ENCODE peak calls at places on chromosomes 6 and 20, in ten cellular contexts. Q, Z, W, Y, N, O, V, J, K and U are unnamed samples.

GRCh38 chr20:22918286-22918983 is 116.7 kb upstream of the SSTR4 start:
- DNase-seq in Q (no peak), Z (no peak), W (no peak), Y (no peak), N (no peak), O (no peak), V (no peak), J (no peak), K (no peak), U (no peak)

GRCh38 chr6:70108230-70108629 is 194.7 kb downstream of the COL9A1 start:
- DNase-seq in Q (no peak), Z (no peak), W (peak; percentile 48), Y (no peak), N (peak; percentile 30), O (no peak), V (peak; percentile 8), J (peak; percentile 52), K (peak; percentile 41), U (peak; percentile 37)

GRCh38 chr6:43523282-43523681 is 6.4 kb downstream of the POLR1C start:
- DNase-seq in Q (no peak), Z (no peak), W (no peak), Y (no peak), N (no peak), O (no peak), V (no peak), J (no peak), K (no peak), U (no peak)

GRCh38 chr6:82220167-82220566 is 27.4 kb downstream of the IBTK start:
- DNase-seq in Q (no peak), Z (no peak), W (no peak), Y (no peak), N (no peak), O (no peak), V (no peak), J (no peak), K (no peak), U (no peak)

GRCh38 chr20:53839423-53840176 is 230.8 kb downstream of the BCAS1 start:
- DNase-seq in Q (peak; percentile 65), Z (peak; percentile 43), W (no peak), Y (peak; percentile 26), N (no peak), O (no peak), V (no peak), J (peak; percentile 95), K (no peak), U (no peak)

GRCh38 chr20:3823881-3824280 is 3.5 kb downstream of the AP5S1 start:
- DNase-seq in Q (no peak), Z (no peak), W (no peak), Y (no peak), N (no peak), O (no peak), V (no peak), J (no peak), K (no peak), U (no peak)

GRCh38 chr6:158185729-158186456 is 17.7 kb downstream of the GTF2H5 start:
- DNase-seq in Q (no peak), Z (no peak), W (peak; percentile 68), Y (no peak), N (peak; percentile 18), O (no peak), V (no peak), J (no peak), K (no peak), U (no peak)

GRCh38 chr20:63980317-63980805 is 571 bp upstream of the PRPF6 start:
- DNase-seq in Q (no peak), Z (no peak), W (peak; percentile 58), Y (no peak), N (peak; percentile 91), O (no peak), V (no peak), J (peak; percentile 77), K (peak; percentile 10), U (peak; percentile 66)

GRCh38 chr6:159762681-159763293 is 942 bp downstream of the ACAT2 start:
- DNase-seq in Q (no peak), Z (no peak), W (no peak), Y (peak; percentile 22), N (peak; percentile 14), O (no peak), V (no peak), J (peak; percentile 52), K (no peak), U (peak; percentile 30)

DNA sequence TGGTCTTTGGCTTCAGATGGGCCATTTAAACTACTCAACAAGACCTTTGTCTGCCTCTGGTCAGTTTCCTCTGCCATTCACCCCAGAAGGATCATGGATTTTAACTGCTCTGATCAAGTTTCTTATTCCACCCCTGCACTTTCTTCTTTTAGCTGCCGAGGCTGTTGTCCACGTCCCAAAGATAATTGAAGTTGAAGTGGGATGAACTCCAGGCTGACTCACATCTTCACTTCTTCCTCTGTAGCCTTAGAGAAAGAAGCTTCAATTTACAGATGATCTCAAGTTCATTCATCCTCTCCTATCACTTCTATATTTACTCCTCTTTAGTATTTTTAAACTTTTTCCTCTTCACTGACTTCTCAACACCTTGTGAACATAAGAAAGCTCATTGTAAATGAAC is 651.6 kb downstream of the UTRN start:
- DNase-seq in Q (no peak), Z (no peak), W (peak; percentile 50), Y (no peak), N (no peak), O (no peak), V (no peak), J (no peak), K (no peak), U (no peak)
- TF ChIP-seq CTCF in Q (no peak), Z (no peak), W (no peak), Y (no peak), N (no peak), O (no peak), V (no peak), J (no peak), K (no peak), U (no peak)

DNA sequence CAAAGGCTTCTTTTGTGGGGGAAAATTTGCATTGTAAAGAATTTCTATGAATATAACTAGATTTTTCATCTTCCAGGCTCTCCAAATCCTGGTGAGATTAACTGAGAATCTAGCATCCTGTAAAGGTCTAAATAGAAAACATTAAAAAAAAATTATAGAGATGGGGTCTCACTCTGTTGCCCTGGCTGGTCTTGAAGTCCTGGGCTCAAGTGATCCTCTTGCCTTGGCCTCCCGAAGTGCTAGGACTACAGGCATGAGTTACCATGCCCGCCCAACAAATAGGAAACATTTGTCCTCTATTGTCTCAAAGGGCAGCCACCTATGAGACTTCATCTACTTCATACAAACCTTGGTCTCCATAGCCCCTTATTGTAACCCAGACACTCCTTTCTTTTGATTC is 25.2 kb upstream of the NCOA3 start:
- DNase-seq in Q (no peak), Z (no peak), W (no peak), Y (no peak), N (no peak), O (no peak), V (no peak), J (no peak), K (no peak), U (no peak)
- TF ChIP-seq CTCF in Q (no peak), Z (no peak), W (no peak), Y (no peak), N (no peak), O (no peak), V (no peak), J (no peak), K (no peak), U (no peak)

GRCh38 chr6:105495515-105495914 is 92.6 kb upstream of the PREP start:
- DNase-seq in Q (no peak), Z (no peak), W (no peak), Y (no peak), N (no peak), O (no peak), V (no peak), J (peak; percentile 70), K (no peak), U (peak; percentile 19)

GRCh38 chr6:105493776-105494175 is 90.9 kb upstream of the PREP start:
- DNase-seq in Q (no peak), Z (no peak), W (no peak), Y (no peak), N (no peak), O (no peak), V (no peak), J (peak; percentile 24), K (no peak), U (no peak)

GRCh38 chr6:105489213-105489525 is 86.3 kb upstream of the PREP start:
- DNase-seq in Q (no peak), Z (no peak), W (no peak), Y (no peak), N (no peak), O (no peak), V (no peak), J (no peak), K (no peak), U (no peak)

GRCh38 chr6:105494688-105495087 is 91.8 kb upstream of the PREP start:
- DNase-seq in Q (no peak), Z (no peak), W (no peak), Y (no peak), N (no peak), O (no peak), V (no peak), J (no peak), K (no peak), U (no peak)

DNA sequence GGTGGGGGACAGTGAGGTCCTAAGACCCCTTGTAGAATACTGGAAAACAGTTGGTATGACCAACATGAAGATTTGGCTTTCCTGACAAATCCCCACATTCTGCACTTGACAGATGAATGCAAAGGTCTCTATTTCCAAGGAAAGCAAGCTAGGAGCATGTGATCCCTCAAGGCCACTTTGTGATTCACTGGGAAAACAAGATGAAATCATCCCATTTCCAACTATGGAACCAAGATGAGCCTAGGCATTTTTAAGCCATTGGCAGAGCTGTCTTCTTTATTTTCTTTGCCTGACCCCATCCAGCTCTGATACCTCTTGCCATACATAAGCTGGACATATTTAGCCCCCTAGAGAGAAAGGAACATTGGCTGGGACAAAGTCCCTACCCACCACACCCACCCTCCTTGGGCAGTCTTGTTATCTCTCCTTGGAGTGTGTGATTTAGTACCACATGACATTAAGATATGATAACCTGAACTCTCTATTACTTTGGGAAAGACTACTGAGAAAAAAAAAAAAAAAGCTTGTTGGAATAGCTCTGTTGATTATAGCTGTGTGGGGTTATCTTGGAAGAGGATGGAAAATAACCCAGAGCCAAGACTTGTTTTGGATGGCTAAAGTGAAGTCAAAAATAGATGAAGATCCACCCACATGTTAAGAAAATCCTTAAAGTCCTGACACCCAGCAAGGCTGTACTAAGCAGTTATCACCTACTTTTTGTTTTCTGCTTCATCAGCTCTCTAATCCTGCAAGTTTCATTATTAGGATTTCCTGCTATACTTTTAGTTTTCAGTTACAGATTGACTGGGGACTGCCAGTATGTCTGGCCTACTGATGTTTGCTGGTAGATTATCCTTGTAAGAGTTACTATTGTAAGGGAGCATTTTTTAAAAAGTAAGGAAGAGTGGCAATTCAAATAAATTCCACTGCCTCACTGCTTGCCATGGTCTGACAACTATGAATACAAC is 90.1 kb upstream of the PREP start:
- DNase-seq in Q (no peak), Z (no peak), W (peak; percentile 30), Y (no peak), N (no peak), O (no peak), V (no peak), J (peak; percentile 66), K (no peak), U (peak; percentile 29)
- TF ChIP-seq CTCF in Q (no peak), Z (no peak), W (no peak), Y (no peak), N (no peak), O (no peak), V (no peak), J (no peak), K (no peak), U (no peak)

DNA sequence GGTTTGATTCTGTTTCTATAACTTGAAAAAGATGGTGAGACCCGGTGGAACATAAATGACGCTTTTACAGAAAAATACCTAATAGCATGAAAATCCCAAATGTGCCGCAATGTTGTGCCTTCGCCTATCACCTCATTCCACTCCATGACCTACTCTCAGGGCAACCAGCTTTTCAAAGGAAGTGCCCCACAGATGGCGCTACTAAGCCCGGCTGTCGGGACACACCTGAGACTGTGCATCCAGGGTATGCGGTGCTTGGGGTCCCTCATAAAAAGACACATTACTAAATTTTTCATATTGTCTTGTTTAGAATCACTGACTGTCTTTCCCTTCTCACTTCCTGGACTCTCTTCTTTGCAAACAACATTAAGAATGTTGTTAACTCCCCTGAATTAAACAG is 145.5 kb upstream of the RPS6KA2 start:
- DNase-seq in Q (no peak), Z (no peak), W (no peak), Y (no peak), N (peak; percentile 26), O (no peak), V (peak; percentile 50), J (no peak), K (no peak), U (no peak)
- TF ChIP-seq CTCF in Q (no peak), Z (no peak), W (peak; percentile 18), Y (no peak), N (peak; percentile 14), O (no peak), V (peak; percentile 73), J (no peak), K (peak; percentile 23), U (peak; percentile 23)